ENCODE peak calls at places on chromosome 7, in seven cellular contexts. One of them, this sample, is unnamed.

GRCh38 chr7:132410385-132410784 is 165.9 kb downstream of the PLXNA4 start:
- DNase-seq in OCI-LY7: no peak
- DNase-seq in fibroblast of lung: peak
- DNase-seq in AG09319: no peak
- DNase-seq in CD4-positive, alpha-beta T cell: no peak
- DNase-seq in endodermal cell: no peak
- DNase-seq in CD8-positive, alpha-beta T cell: no peak
- DNase-seq in this sample: no peak

GRCh38 chr7:131241381-131241780 is 86.3 kb upstream of the MKLN1 start:
- DNase-seq in OCI-LY7: no peak
- DNase-seq in fibroblast of lung: no peak
- DNase-seq in AG09319: no peak
- DNase-seq in CD4-positive, alpha-beta T cell: no peak
- DNase-seq in endodermal cell: no peak
- DNase-seq in CD8-positive, alpha-beta T cell: no peak
- DNase-seq in this sample: no peak

GRCh38 chr7:137992042-137992737 is 9.7 kb downstream of the CREB3L2 start:
- DNase-seq in OCI-LY7: no peak
- DNase-seq in fibroblast of lung: peak
- DNase-seq in AG09319: no peak
- DNase-seq in CD4-positive, alpha-beta T cell: no peak
- DNase-seq in endodermal cell: no peak
- DNase-seq in CD8-positive, alpha-beta T cell: no peak
- DNase-seq in this sample: no peak

GRCh38 chr7:109901916-109902315 is 1189.0 kb upstream of the LRRN3 start:
- DNase-seq in OCI-LY7: no peak
- DNase-seq in fibroblast of lung: peak
- DNase-seq in AG09319: no peak
- DNase-seq in CD4-positive, alpha-beta T cell: no peak
- DNase-seq in endodermal cell: no peak
- DNase-seq in CD8-positive, alpha-beta T cell: no peak
- DNase-seq in this sample: no peak

GRCh38 chr7:81488210-81488609 is 281.6 kb downstream of the HGF start:
- DNase-seq in OCI-LY7: no peak
- DNase-seq in fibroblast of lung: no peak
- DNase-seq in AG09319: no peak
- DNase-seq in CD4-positive, alpha-beta T cell: no peak
- DNase-seq in endodermal cell: no peak
- DNase-seq in CD8-positive, alpha-beta T cell: no peak
- DNase-seq in this sample: no peak

GRCh38 chr7:108301387-108301786 is 154.8 kb downstream of the NRCAM start:
- DNase-seq in OCI-LY7: no peak
- DNase-seq in fibroblast of lung: no peak
- DNase-seq in AG09319: no peak
- DNase-seq in CD4-positive, alpha-beta T cell: no peak
- DNase-seq in endodermal cell: no peak
- DNase-seq in CD8-positive, alpha-beta T cell: no peak
- DNase-seq in this sample: no peak

GRCh38 chr7:96021533-96021932 is 249.2 kb downstream of the DYNC1I1 start:
- DNase-seq in OCI-LY7: no peak
- DNase-seq in fibroblast of lung: no peak
- DNase-seq in AG09319: no peak
- DNase-seq in CD4-positive, alpha-beta T cell: no peak
- DNase-seq in endodermal cell: no peak
- DNase-seq in CD8-positive, alpha-beta T cell: no peak
- DNase-seq in this sample: no peak

GRCh38 chr7:100029591-100029990 is 14.2 kb downstream of the ZKSCAN1 start:
- DNase-seq in OCI-LY7: no peak
- DNase-seq in fibroblast of lung: no peak
- DNase-seq in AG09319: no peak
- DNase-seq in CD4-positive, alpha-beta T cell: no peak
- DNase-seq in endodermal cell: no peak
- DNase-seq in CD8-positive, alpha-beta T cell: no peak
- DNase-seq in this sample: no peak

GRCh38 chr7:74665296-74665938 is 7.9 kb downstream of the GTF2I start:
- DNase-seq in OCI-LY7: no peak
- DNase-seq in fibroblast of lung: no peak
- DNase-seq in AG09319: no peak
- DNase-seq in CD4-positive, alpha-beta T cell: no peak
- DNase-seq in endodermal cell: no peak
- DNase-seq in CD8-positive, alpha-beta T cell: no peak
- DNase-seq in this sample: no peak

GRCh38 chr7:29416906-29417305 is 146.7 kb upstream of the PRR15 start:
- DNase-seq in OCI-LY7: no peak
- DNase-seq in fibroblast of lung: no peak
- DNase-seq in AG09319: no peak
- DNase-seq in CD4-positive, alpha-beta T cell: no peak
- DNase-seq in endodermal cell: no peak
- DNase-seq in CD8-positive, alpha-beta T cell: no peak
- DNase-seq in this sample: no peak

GRCh38 chr7:70574970-70575799 is 556.8 kb upstream of the GALNT17 start:
- DNase-seq in OCI-LY7: no peak
- DNase-seq in fibroblast of lung: no peak
- DNase-seq in AG09319: no peak
- DNase-seq in CD4-positive, alpha-beta T cell: no peak
- DNase-seq in endodermal cell: peak
- DNase-seq in CD8-positive, alpha-beta T cell: no peak
- DNase-seq in this sample: no peak

GRCh38 chr7:80721880-80722595 is 83.6 kb downstream of the CD36 start:
- DNase-seq in OCI-LY7: no peak
- DNase-seq in fibroblast of lung: peak
- DNase-seq in AG09319: peak
- DNase-seq in CD4-positive, alpha-beta T cell: no peak
- DNase-seq in endodermal cell: peak
- DNase-seq in CD8-positive, alpha-beta T cell: no peak
- DNase-seq in this sample: no peak

GRCh38 chr7:45924283-45924682 is 3.2 kb upstream of the IGFBP3 start:
- DNase-seq in OCI-LY7: no peak
- DNase-seq in fibroblast of lung: peak
- DNase-seq in AG09319: no peak
- DNase-seq in CD4-positive, alpha-beta T cell: no peak
- DNase-seq in endodermal cell: no peak
- DNase-seq in CD8-positive, alpha-beta T cell: no peak
- DNase-seq in this sample: no peak

GRCh38 chr7:155270876-155271275 is 26.8 kb upstream of the INSIG1 start:
- DNase-seq in OCI-LY7: no peak
- DNase-seq in fibroblast of lung: no peak
- DNase-seq in AG09319: no peak
- DNase-seq in CD4-positive, alpha-beta T cell: no peak
- DNase-seq in endodermal cell: no peak
- DNase-seq in CD8-positive, alpha-beta T cell: no peak
- DNase-seq in this sample: no peak

GRCh38 chr7:155363852-155364600 is 66.3 kb downstream of the INSIG1 start:
- DNase-seq in OCI-LY7: peak
- DNase-seq in fibroblast of lung: no peak
- DNase-seq in AG09319: no peak
- DNase-seq in CD4-positive, alpha-beta T cell: no peak
- DNase-seq in endodermal cell: peak
- DNase-seq in CD8-positive, alpha-beta T cell: no peak
- DNase-seq in this sample: no peak

GRCh38 chr7:157224627-157225026 is 85.9 kb downstream of the UBE3C start:
- DNase-seq in OCI-LY7: peak
- DNase-seq in fibroblast of lung: peak
- DNase-seq in AG09319: no peak
- DNase-seq in CD4-positive, alpha-beta T cell: no peak
- DNase-seq in endodermal cell: no peak
- DNase-seq in CD8-positive, alpha-beta T cell: no peak
- DNase-seq in this sample: no peak

GRCh38 chr7:144668503-144668902 is 167.3 kb downstream of the TPK1 start:
- DNase-seq in OCI-LY7: no peak
- DNase-seq in fibroblast of lung: no peak
- DNase-seq in AG09319: no peak
- DNase-seq in CD4-positive, alpha-beta T cell: no peak
- DNase-seq in endodermal cell: no peak
- DNase-seq in CD8-positive, alpha-beta T cell: no peak
- DNase-seq in this sample: no peak

GRCh38 chr7:144672869-144673268 is 163.0 kb downstream of the TPK1 start:
- DNase-seq in OCI-LY7: no peak
- DNase-seq in fibroblast of lung: no peak
- DNase-seq in AG09319: no peak
- DNase-seq in CD4-positive, alpha-beta T cell: no peak
- DNase-seq in endodermal cell: no peak
- DNase-seq in CD8-positive, alpha-beta T cell: no peak
- DNase-seq in this sample: no peak

GRCh38 chr7:144671429-144671828 is 164.4 kb downstream of the TPK1 start:
- DNase-seq in OCI-LY7: no peak
- DNase-seq in fibroblast of lung: no peak
- DNase-seq in AG09319: no peak
- DNase-seq in CD4-positive, alpha-beta T cell: no peak
- DNase-seq in endodermal cell: no peak
- DNase-seq in CD8-positive, alpha-beta T cell: no peak
- DNase-seq in this sample: no peak

GRCh38 chr7:144674550-144674949 is 161.3 kb downstream of the TPK1 start:
- DNase-seq in OCI-LY7: no peak
- DNase-seq in fibroblast of lung: no peak
- DNase-seq in AG09319: no peak
- DNase-seq in CD4-positive, alpha-beta T cell: no peak
- DNase-seq in endodermal cell: no peak
- DNase-seq in CD8-positive, alpha-beta T cell: no peak
- DNase-seq in this sample: no peak

DNA sequence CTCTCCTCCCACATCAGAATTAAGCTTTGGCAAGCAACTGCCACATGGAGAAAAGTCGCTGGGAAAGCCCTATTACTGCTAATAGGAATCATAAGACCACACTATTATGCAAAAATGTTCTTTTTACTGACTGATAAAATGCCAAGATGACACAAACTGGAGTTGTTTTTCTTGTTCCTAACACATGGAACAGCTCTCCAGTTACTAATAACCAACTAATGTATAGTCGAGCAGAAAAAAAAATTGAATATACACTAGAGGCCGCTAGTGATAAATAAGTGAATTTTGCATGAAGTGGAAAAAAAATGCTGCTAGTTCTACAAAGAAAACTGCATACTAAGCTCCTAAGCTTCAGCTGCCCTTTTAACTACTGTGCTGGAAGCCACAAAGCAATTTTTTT is 165.6 kb downstream of the TPK1 start:
- DNase-seq in OCI-LY7: peak
- DNase-seq in fibroblast of lung: peak
- DNase-seq in AG09319: no peak
- DNase-seq in CD4-positive, alpha-beta T cell: no peak
- DNase-seq in endodermal cell: no peak
- DNase-seq in CD8-positive, alpha-beta T cell: no peak
- DNase-seq in this sample: no peak
- TF ChIP-seq CTCF in OCI-LY7: peak
- TF ChIP-seq CTCF in fibroblast of lung: no peak
- TF ChIP-seq CTCF in AG09319: peak
- TF ChIP-seq CTCF in CD4-positive, alpha-beta T cell: peak
- TF ChIP-seq CTCF in endodermal cell: no peak
- TF ChIP-seq CTCF in CD8-positive, alpha-beta T cell: peak
- TF ChIP-seq CTCF in this sample: no peak

DNA sequence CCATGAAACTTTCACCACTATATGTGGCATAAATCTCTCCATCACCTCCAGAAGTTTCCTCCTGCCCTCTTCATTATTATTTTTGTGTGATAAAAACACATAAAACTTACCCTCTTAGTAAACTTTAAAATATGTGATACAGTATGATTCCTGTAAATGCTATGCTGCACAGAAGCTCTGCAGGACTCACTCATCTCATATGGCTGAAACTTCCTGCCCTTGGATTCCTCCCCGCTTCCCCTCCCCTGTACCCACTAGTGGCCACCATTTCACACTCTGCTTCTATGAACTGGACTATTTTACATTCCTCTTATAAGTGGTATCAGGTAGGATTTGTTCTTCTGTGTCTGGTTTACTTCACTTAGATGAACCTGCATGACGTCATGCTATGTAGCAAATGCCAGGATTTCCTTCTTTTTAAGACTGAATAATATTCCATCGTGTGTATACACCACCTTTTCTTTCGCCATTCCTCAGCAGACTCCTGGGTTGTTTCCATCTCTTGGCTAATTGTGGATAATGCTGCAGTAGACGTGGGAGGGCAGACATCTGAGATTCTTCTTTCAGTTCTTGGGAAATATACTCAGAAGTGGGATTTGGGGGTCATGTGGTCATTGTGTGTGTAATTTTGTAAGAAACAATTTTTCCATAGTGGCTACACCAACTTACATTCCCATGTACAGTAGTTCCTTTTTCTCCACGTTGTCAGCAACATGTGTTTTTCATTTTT is 335.2 kb downstream of the SDK1 start:
- DNase-seq in OCI-LY7: no peak
- DNase-seq in fibroblast of lung: no peak
- DNase-seq in AG09319: no peak
- DNase-seq in CD4-positive, alpha-beta T cell: no peak
- DNase-seq in endodermal cell: no peak
- DNase-seq in CD8-positive, alpha-beta T cell: no peak
- DNase-seq in this sample: no peak
- TF ChIP-seq CTCF in OCI-LY7: no peak
- TF ChIP-seq CTCF in fibroblast of lung: no peak
- TF ChIP-seq CTCF in AG09319: no peak
- TF ChIP-seq CTCF in CD4-positive, alpha-beta T cell: no peak
- TF ChIP-seq CTCF in endodermal cell: no peak
- TF ChIP-seq CTCF in CD8-positive, alpha-beta T cell: no peak
- TF ChIP-seq CTCF in this sample: no peak

GRCh38 chr7:94297397-94297838 is 97.3 kb upstream of the COL1A2 start:
- DNase-seq in OCI-LY7: no peak
- DNase-seq in fibroblast of lung: peak
- DNase-seq in AG09319: peak
- DNase-seq in CD4-positive, alpha-beta T cell: no peak
- DNase-seq in endodermal cell: no peak
- DNase-seq in CD8-positive, alpha-beta T cell: no peak
- DNase-seq in this sample: no peak
- TF ChIP-seq CTCF in OCI-LY7: no peak
- TF ChIP-seq CTCF in fibroblast of lung: no peak
- TF ChIP-seq CTCF in AG09319: no peak
- TF ChIP-seq CTCF in CD4-positive, alpha-beta T cell: no peak
- TF ChIP-seq CTCF in endodermal cell: no peak
- TF ChIP-seq CTCF in CD8-positive, alpha-beta T cell: no peak
- TF ChIP-seq CTCF in this sample: no peak

DNA sequence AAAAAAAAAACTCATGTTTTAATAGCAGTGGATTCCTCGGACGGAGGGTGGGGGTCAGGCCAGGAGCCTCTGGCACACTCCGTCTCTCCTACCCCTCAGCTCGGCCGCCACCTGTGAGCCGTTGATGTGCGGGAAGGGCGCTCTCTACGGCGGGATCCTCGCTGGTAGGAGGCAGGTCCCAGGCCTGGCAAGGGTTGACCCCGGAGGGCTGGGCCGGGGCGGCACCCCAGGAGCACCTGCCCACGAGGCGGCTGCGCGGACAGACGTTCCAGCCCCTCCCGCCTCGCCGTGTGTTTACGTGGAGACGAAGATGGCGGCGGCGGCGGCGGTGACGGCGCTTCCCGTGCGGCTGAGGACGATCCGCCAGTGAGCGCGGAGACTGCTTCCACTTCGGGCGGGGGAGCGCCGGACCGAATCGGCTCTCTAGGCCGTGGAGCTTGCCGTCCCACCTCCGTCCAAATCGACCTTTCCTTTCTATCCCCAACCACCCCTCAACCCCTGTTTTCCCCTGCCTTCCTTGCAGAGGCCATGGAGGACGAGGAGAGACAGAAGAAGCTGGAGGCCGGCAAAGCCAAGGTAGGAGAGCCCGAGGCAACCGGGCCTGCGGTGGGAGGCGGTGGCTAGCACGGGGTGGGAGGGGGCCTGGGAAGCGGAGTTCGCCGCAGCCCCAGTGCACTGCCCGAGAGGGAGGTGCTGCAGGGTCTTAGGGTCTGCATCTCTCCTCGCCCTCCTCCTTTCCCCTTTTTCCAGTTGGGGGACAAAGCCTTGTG is at the start of gene AKAP9:
- DNase-seq in OCI-LY7: peak
- DNase-seq in fibroblast of lung: peak
- DNase-seq in AG09319: peak
- DNase-seq in CD4-positive, alpha-beta T cell: peak
- DNase-seq in endodermal cell: peak
- DNase-seq in CD8-positive, alpha-beta T cell: peak
- DNase-seq in this sample: peak
- TF ChIP-seq CTCF in OCI-LY7: no peak
- TF ChIP-seq CTCF in fibroblast of lung: no peak
- TF ChIP-seq CTCF in AG09319: no peak
- TF ChIP-seq CTCF in CD4-positive, alpha-beta T cell: no peak
- TF ChIP-seq CTCF in endodermal cell: peak
- TF ChIP-seq CTCF in CD8-positive, alpha-beta T cell: no peak
- TF ChIP-seq CTCF in this sample: no peak

This sample was measured in progenitor cell of endocrine pancreas.